ENCODE peak calls at places on chromosomes 4 and X, in four cellular contexts. N is upper lobe of right lung, F is cardiac muscle cell, Y is tibial nerve. Z is an unnamed sample.

GRCh38 chrX:56385336-56385735 is 153.2 kb downstream of the KLF8 start:
- DNase-seq in Y (no peak), F (no peak), N (no peak), Z (no peak)

GRCh38 chr4:16119981-16120380 is 36.2 kb upstream of the PROM1 start:
- DNase-seq in N (no peak), Y (no peak), F (no peak), Z (no peak)

GRCh38 chr4:70197842-70198241 is 2.3 kb downstream of the ODAM start:
- DNase-seq in Y (no peak), N (peak; percentile 63), F (peak; percentile 69), Z (no peak)

GRCh38 chr4:168336837-168337549 is 18.4 kb upstream of the DDX60 start:
- DNase-seq in F (no peak), N (no peak), Y (no peak), Z (no peak)

GRCh38 chrX:40179333-40179732 is 81.6 kb upstream of the BCOR start:
- DNase-seq in N (no peak), F (no peak), Y (no peak), Z (no peak)

GRCh38 chr4:189261475-189261874 is 679.2 kb upstream of the FRG1 start:
- DNase-seq in Y (no peak), N (no peak), F (no peak), Z (no peak)

GRCh38 chr4:4364486-4365208 is 22.3 kb upstream of the NSG1 start:
- DNase-seq in Y (no peak), N (no peak), F (no peak), Z (no peak)

GRCh38 chr4:151034829-151035228 is 19.7 kb upstream of the LRBA start:
- DNase-seq in N (no peak), F (no peak), Y (no peak), Z (no peak)

GRCh38 chrX:53257670-53258423 is 23.5 kb downstream of the IQSEC2 start:
- DNase-seq in F (no peak), Y (no peak), N (no peak), Z (no peak)

GRCh38 chr4:91089194-91089593 is 962.0 kb downstream of the CCSER1 start:
- DNase-seq in F (no peak), N (no peak), Y (no peak), Z (no peak)

GRCh38 chrX:1124531-1124930 is 87.9 kb downstream of the CRLF2 start:
- DNase-seq in F (no peak), N (no peak), Y (no peak), Z (no peak)

GRCh38 chr4:87973283-87974169 is 2.0 kb upstream of the SPP1 start:
- DNase-seq in F (peak; percentile 69), N (no peak), Y (peak; percentile 55), Z (no peak)

GRCh38 chrX:74220277-74220676 is 83.7 kb upstream of the ZCCHC13 start:
- DNase-seq in N (no peak), Y (no peak), F (no peak), Z (no peak)

GRCh38 chr4:154119317-154119716 is 330.4 kb upstream of the SFRP2 start:
- DNase-seq in F (no peak), N (no peak), Y (no peak), Z (no peak)

GRCh38 chr4:148007303-148007702 is 275.4 kb downstream of the ARHGAP10 start:
- DNase-seq in N (no peak), F (no peak), Y (no peak), Z (no peak)

GRCh38 chr4:117085185-117085701 is at the start of gene TRAM1L1:
- DNase-seq in N (peak; percentile 85), Y (no peak), F (peak; percentile 81), Z (no peak)

GRCh38 chr4:42360158-42360557 is 37.1 kb upstream of the SHISA3 start:
- DNase-seq in Y (no peak), N (no peak), F (no peak), Z (no peak)

GRCh38 chr4:42361475-42361874 is 35.8 kb upstream of the SHISA3 start:
- DNase-seq in Y (no peak), F (no peak), N (no peak), Z (no peak)

GRCh38 chr4:42363614-42364013 is 33.7 kb upstream of the SHISA3 start:
- DNase-seq in F (no peak), N (no peak), Y (no peak), Z (no peak)

GRCh38 chr4:42357325-42357724 is 40.0 kb upstream of the SHISA3 start:
- DNase-seq in N (no peak), Y (no peak), F (no peak), Z (no peak)

GRCh38 chr4:42359686-42360085 is 37.6 kb upstream of the SHISA3 start:
- DNase-seq in F (no peak), N (no peak), Y (no peak), Z (no peak)
- H3K4me3 ChIP-seq in F (no peak overlapping the region), N (peak overlapping the region; percentile 20), Y (peak overlapping the region; percentile 23), Z (no peak overlapping the region)

DNA sequence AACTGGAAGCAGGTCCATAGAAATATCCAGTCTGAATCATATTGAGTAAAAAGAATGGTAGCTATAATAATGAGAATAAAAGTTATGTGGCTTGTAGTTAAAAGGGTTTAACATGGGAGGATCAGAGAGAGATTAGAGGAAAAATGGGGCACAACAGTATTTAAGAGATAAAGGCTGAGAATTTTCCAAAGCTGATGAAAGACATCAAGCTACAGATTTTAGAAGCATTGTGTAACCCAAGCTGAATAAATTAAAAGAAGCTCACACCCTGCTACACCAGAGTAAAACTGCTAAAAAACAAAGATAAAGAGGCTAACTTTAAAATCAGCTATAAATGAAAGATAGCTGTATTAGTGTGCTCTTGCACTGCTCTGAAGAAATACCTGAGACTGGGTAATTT is 94.2 kb downstream of the AASDH start:
- DNase-seq in N (no peak), Y (no peak), F (no peak), Z (no peak)
- H3K9me3 ChIP-seq in N (no peaks in the 10 kb centered on the region), Y (no peaks in the 10 kb centered on the region), F (no peaks in the 10 kb centered on the region), Z (no peaks in the 10 kb centered on the region)

GRCh38 chrX:24647257-24648058 is at the start of gene PCYT1B:
- DNase-seq in F (peak; percentile 96), Y (peak; percentile 39), N (peak; percentile 62), Z (peak; percentile 54)
- H3K4me3 ChIP-seq in F (peak within 1 kb of the TSS; percentile 43), Y (peak within 1 kb of the TSS; percentile 43), N (peak within 1 kb of the TSS; percentile 19), Z (peak within 1 kb of the TSS; percentile 28)

GRCh38 chrX:34058005-34058404 is 74.1 kb downstream of the FAM47A start:
- DNase-seq in N (no peak), F (no peak), Y (no peak), Z (no peak)
- H3K9me3 ChIP-seq in N (no peaks in the 10 kb centered on the region), F (no peaks in the 10 kb centered on the region), Y (no peaks in the 10 kb centered on the region), Z (no peaks in the 10 kb centered on the region)

GRCh38 chr4:165873298-165874071 is 448 bp downstream of the TLL1 start:
- DNase-seq in N (peak; percentile 72), F (peak; percentile 74), Y (no peak), Z (no peak)
- H3K4me3 ChIP-seq in N (peak overlapping the region; percentile 52), F (peak overlapping the region; percentile 44), Y (peak overlapping the region; percentile 59), Z (no peak overlapping the region)

GRCh38 chr4:114151-114550 is 10.2 kb upstream of the ZNF718 start:
- DNase-seq in F (no peak), Y (no peak), N (no peak), Z (no peak)
- H3K9me3 ChIP-seq in F (no peaks in the 10 kb centered on the region), Y (no peaks in the 10 kb centered on the region), N (no peaks in the 10 kb centered on the region), Z (no peaks in the 10 kb centered on the region)

GRCh38 chrX:16175329-16175728 is 8.0 kb downstream of the MAGEB17 start:
- DNase-seq in Y (no peak), N (no peak), F (no peak), Z (no peak)
- H3K4me3 ChIP-seq in Y (no peak overlapping the region), N (no peak overlapping the region), F (no peak overlapping the region), Z (no peak overlapping the region)

GRCh38 chrX:10115082-10115481 is 41.7 kb upstream of the CLCN4 start:
- DNase-seq in Y (no peak), F (no peak), N (no peak), Z (no peak)

GRCh38 chrX:10118530-10118929 is 38.2 kb upstream of the CLCN4 start:
- DNase-seq in Y (no peak), F (no peak), N (no peak), Z (no peak)

GRCh38 chrX:10117864-10118377 is 38.9 kb upstream of the CLCN4 start:
- DNase-seq in N (no peak), F (no peak), Y (no peak), Z (no peak)

GRCh38 chrX:10119399-10119990 is 37.3 kb upstream of the CLCN4 start:
- DNase-seq in F (peak; percentile 91), N (no peak), Y (peak; percentile 92), Z (peak; percentile 81)

DNA sequence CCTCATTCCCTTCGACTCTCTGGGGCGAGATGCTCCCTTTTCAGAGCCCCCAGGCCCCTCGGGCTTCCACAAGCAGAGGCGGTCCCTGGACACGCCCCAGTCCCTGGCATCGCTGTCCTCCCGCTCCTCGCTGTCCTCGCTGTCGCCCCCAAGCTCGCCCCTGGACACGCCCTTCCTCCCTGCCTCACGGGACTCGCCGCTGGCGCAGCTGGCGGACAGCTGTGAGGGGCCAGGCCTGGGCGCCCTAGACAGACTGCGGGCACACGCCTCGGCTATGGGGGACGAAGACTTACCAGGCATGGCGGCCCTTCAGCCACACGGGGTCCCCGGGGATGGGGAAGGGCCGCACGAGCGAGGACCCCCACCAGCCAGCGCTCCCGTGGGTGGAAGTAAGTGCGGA is 39.5 kb upstream of the CLCN4 start:
- DNase-seq in F (no peak), Y (no peak), N (no peak), Z (no peak)
- H3K9me3 ChIP-seq in F (no peaks in the 10 kb centered on the region), Y (no peaks in the 10 kb centered on the region), N (no peaks in the 10 kb centered on the region), Z (no peaks in the 10 kb centered on the region)

DNA sequence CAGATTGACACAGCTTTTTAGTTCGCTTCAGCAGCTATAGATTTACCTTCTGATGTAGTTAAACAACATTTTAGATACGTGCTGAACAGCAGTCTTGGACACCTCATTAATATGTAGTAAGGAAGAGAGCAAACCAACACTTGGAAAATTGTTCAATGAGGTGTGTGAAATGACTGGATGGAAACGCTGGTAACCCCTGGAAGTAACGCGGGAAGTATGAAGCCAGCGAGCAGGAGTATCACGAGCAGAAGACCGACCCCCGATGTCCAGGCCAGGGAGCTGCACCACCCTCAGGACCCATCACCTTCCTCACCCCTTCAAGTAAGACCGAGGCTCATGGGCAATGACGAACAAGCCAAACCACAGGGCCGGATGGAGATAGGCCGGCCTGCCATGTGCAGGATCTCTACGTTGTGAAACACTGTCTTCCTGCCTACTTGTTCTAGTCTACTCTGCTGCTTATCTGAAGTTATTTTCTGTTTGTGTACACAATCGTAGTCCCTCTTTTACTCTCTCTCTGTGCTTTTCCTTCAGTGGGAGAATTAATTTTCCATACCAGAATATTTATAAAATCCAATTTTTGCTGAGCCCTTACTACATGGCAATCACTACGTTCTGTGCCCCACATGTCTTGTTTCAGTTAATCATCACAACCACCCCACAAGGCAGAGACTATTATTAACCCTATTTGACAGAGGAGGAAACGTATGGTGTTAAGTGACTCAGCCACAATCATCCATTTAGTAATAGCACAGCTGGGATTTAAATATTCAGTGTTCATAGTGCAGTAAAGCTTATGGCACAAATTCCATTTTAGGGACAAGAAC is 221.7 kb downstream of the APBB2 start:
- DNase-seq in N (no peak), F (no peak), Y (no peak), Z (no peak)
- H3K4me3 ChIP-seq in N (no peak overlapping the region), F (no peak overlapping the region), Y (no peak overlapping the region), Z (no peak overlapping the region)

GRCh38 chr4:8433181-8433580 is 7.3 kb downstream of the ACOX3 start:
- DNase-seq in N (no peak), Y (no peak), F (no peak), Z (no peak)

GRCh38 chr4:8434251-8435073 is 6.1 kb downstream of the ACOX3 start:
- DNase-seq in F (no peak), Y (no peak), N (no peak), Z (no peak)

GRCh38 chr4:8427761-8428287 is 12.7 kb downstream of the ACOX3 start:
- DNase-seq in Y (peak; percentile 23), F (peak; percentile 59), N (no peak), Z (no peak)

GRCh38 chr4:8428288-8429097 is 12.0 kb downstream of the ACOX3 start:
- DNase-seq in F (peak; percentile 92), N (peak; percentile 94), Y (peak; percentile 87), Z (peak; percentile 88)

GRCh38 chr4:8431553-8431952 is 9.0 kb downstream of the ACOX3 start:
- DNase-seq in N (no peak), Y (no peak), F (no peak), Z (no peak)
- H3K9me3 ChIP-seq in N (no peaks in the 10 kb centered on the region), Y (no peaks in the 10 kb centered on the region), F (no peaks in the 10 kb centered on the region), Z (no peaks in the 10 kb centered on the region)

Z was measured in CD8-positive, alpha-beta memory T cell.